ENCODE peak calls at places on chromosomes 16 and 17, in seven cellular contexts. One of them, this sample, is unnamed.

GRCh38 chr17:28493467-28493866 is 12.7 kb upstream of the FOXN1 start:
- DNase-seq in GM23338: no peak
- DNase-seq in mucosa of descending colon: no peak
- DNase-seq in tibial nerve: no peak
- DNase-seq in pancreas: no peak
- DNase-seq in cardiac muscle cell: no peak
- DNase-seq in MM.1S: no peak
- DNase-seq in this sample: no peak

GRCh38 chr17:50196826-50197225 is 4.6 kb downstream of the COL1A1 start:
- DNase-seq in pancreas: no peak
- DNase-seq in mucosa of descending colon: no peak
- DNase-seq in GM23338: no peak
- DNase-seq in tibial nerve: no peak
- DNase-seq in cardiac muscle cell: no peak
- DNase-seq in MM.1S: no peak
- DNase-seq in this sample: peak; percentile 84

GRCh38 chr17:56985371-56986162 is 7.6 kb downstream of the SCPEP1 start:
- DNase-seq in cardiac muscle cell: no peak
- DNase-seq in GM23338: no peak
- DNase-seq in mucosa of descending colon: no peak
- DNase-seq in tibial nerve: no peak
- DNase-seq in pancreas: no peak
- DNase-seq in MM.1S: no peak
- DNase-seq in this sample: no peak

GRCh38 chr17:28191018-28191417 is 128.0 kb upstream of the TMEM97 start:
- DNase-seq in GM23338: no peak
- DNase-seq in pancreas: no peak
- DNase-seq in tibial nerve: no peak
- DNase-seq in cardiac muscle cell: no peak
- DNase-seq in mucosa of descending colon: no peak
- DNase-seq in MM.1S: no peak
- DNase-seq in this sample: no peak

GRCh38 chr17:32103476-32104113 is 38.7 kb upstream of the RHOT1 start:
- DNase-seq in cardiac muscle cell: no peak
- DNase-seq in MM.1S: no peak
- DNase-seq in tibial nerve: no peak
- DNase-seq in mucosa of descending colon: no peak
- DNase-seq in pancreas: no peak
- DNase-seq in GM23338: no peak
- DNase-seq in this sample: no peak

GRCh38 chr16:46673320-46674013 is 15.5 kb downstream of the VPS35 start:
- DNase-seq in mucosa of descending colon: no peak
- DNase-seq in pancreas: peak; percentile 36
- DNase-seq in cardiac muscle cell: peak; percentile 83
- DNase-seq in GM23338: peak; percentile 89
- DNase-seq in MM.1S: peak; percentile 31
- DNase-seq in tibial nerve: no peak
- DNase-seq in this sample: no peak

GRCh38 chr16:67462279-67462655 is 18.7 kb downstream of the ATP6V0D1 start:
- DNase-seq in pancreas: no peak
- DNase-seq in tibial nerve: no peak
- DNase-seq in MM.1S: no peak
- DNase-seq in cardiac muscle cell: no peak
- DNase-seq in GM23338: no peak
- DNase-seq in mucosa of descending colon: no peak
- DNase-seq in this sample: no peak

GRCh38 chr17:68307443-68307842 is 16.1 kb downstream of the ARSG start:
- DNase-seq in GM23338: no peak
- DNase-seq in mucosa of descending colon: no peak
- DNase-seq in MM.1S: no peak
- DNase-seq in cardiac muscle cell: no peak
- DNase-seq in tibial nerve: no peak
- DNase-seq in pancreas: no peak
- DNase-seq in this sample: no peak

GRCh38 chr16:85970712-85971220 is 71.8 kb downstream of the IRF8 start:
- DNase-seq in cardiac muscle cell: no peak
- DNase-seq in mucosa of descending colon: no peak
- DNase-seq in GM23338: no peak
- DNase-seq in pancreas: no peak
- DNase-seq in MM.1S: no peak
- DNase-seq in tibial nerve: no peak
- DNase-seq in this sample: no peak

GRCh38 chr16:69406780-69407331 is 17.6 kb upstream of the CYB5B start:
- DNase-seq in mucosa of descending colon: no peak
- DNase-seq in MM.1S: no peak
- DNase-seq in tibial nerve: no peak
- DNase-seq in GM23338: peak; percentile 60
- DNase-seq in pancreas: no peak
- DNase-seq in cardiac muscle cell: no peak
- DNase-seq in this sample: no peak

GRCh38 chr16:85057948-85058347 is 30.4 kb downstream of the KIAA0513 start:
- DNase-seq in GM23338: no peak
- DNase-seq in cardiac muscle cell: peak; percentile 81
- DNase-seq in tibial nerve: no peak
- DNase-seq in pancreas: no peak
- DNase-seq in MM.1S: no peak
- DNase-seq in mucosa of descending colon: no peak
- DNase-seq in this sample: no peak

GRCh38 chr16:28981517-28981916 is 3.3 kb upstream of the LAT start:
- DNase-seq in cardiac muscle cell: no peak
- DNase-seq in tibial nerve: no peak
- DNase-seq in MM.1S: peak; percentile 39
- DNase-seq in pancreas: peak; percentile 25
- DNase-seq in GM23338: peak; percentile 76
- DNase-seq in mucosa of descending colon: no peak
- DNase-seq in this sample: no peak

GRCh38 chr17:49382556-49382955 is 20.5 kb upstream of the ZNF652 start:
- DNase-seq in tibial nerve: no peak
- DNase-seq in MM.1S: no peak
- DNase-seq in pancreas: no peak
- DNase-seq in cardiac muscle cell: no peak
- DNase-seq in mucosa of descending colon: no peak
- DNase-seq in GM23338: no peak
- DNase-seq in this sample: no peak

GRCh38 chr17:39402279-39402889 is 958 bp upstream of the FBXL20 start:
- DNase-seq in cardiac muscle cell: peak; percentile 96
- DNase-seq in mucosa of descending colon: peak; percentile 95
- DNase-seq in tibial nerve: peak; percentile 84
- DNase-seq in MM.1S: peak; percentile 96
- DNase-seq in pancreas: peak; percentile 88
- DNase-seq in GM23338: peak; percentile 99
- DNase-seq in this sample: peak; percentile 94

GRCh38 chr16:67811899-67812298 is 5.2 kb downstream of the TSNAXIP1 start:
- DNase-seq in cardiac muscle cell: no peak
- DNase-seq in pancreas: no peak
- DNase-seq in mucosa of descending colon: no peak
- DNase-seq in MM.1S: no peak
- DNase-seq in GM23338: no peak
- DNase-seq in tibial nerve: no peak
- DNase-seq in this sample: no peak

GRCh38 chr17:55734128-55734781 is 11.6 kb upstream of the TMEM100 start:
- DNase-seq in cardiac muscle cell: peak; percentile 45
- DNase-seq in MM.1S: no peak
- DNase-seq in pancreas: no peak
- DNase-seq in GM23338: peak; percentile 43
- DNase-seq in tibial nerve: no peak
- DNase-seq in mucosa of descending colon: no peak
- DNase-seq in this sample: no peak

GRCh38 chr16:83100679-83101078 is 473.9 kb downstream of the CDH13 start:
- DNase-seq in MM.1S: no peak
- DNase-seq in pancreas: no peak
- DNase-seq in cardiac muscle cell: no peak
- DNase-seq in GM23338: no peak
- DNase-seq in tibial nerve: no peak
- DNase-seq in mucosa of descending colon: no peak
- DNase-seq in this sample: no peak

GRCh38 chr17:47872651-47873161 is 21.7 kb upstream of the SP6 start:
- DNase-seq in MM.1S: no peak
- DNase-seq in cardiac muscle cell: no peak
- DNase-seq in pancreas: no peak
- DNase-seq in GM23338: peak; percentile 76
- DNase-seq in mucosa of descending colon: no peak
- DNase-seq in tibial nerve: no peak
- DNase-seq in this sample: no peak

GRCh38 chr17:42387663-42388380 is 420 bp downstream of the STAT3 start:
- DNase-seq in GM23338: peak; percentile 78
- DNase-seq in pancreas: peak; percentile 67
- DNase-seq in mucosa of descending colon: peak; percentile 77
- DNase-seq in tibial nerve: no peak
- DNase-seq in MM.1S: peak; percentile 18
- DNase-seq in cardiac muscle cell: peak; percentile 61
- DNase-seq in this sample: peak; percentile 59

GRCh38 chr17:42389902-42390301 is 1.7 kb upstream of the STAT3 start:
- DNase-seq in cardiac muscle cell: no peak
- DNase-seq in MM.1S: no peak
- DNase-seq in mucosa of descending colon: no peak
- DNase-seq in pancreas: no peak
- DNase-seq in tibial nerve: no peak
- DNase-seq in GM23338: no peak
- DNase-seq in this sample: no peak

GRCh38 chr17:42389135-42389417 is 834 bp upstream of the STAT3 start:
- DNase-seq in MM.1S: no peak
- DNase-seq in mucosa of descending colon: peak; percentile 66
- DNase-seq in pancreas: no peak
- DNase-seq in cardiac muscle cell: no peak
- DNase-seq in GM23338: no peak
- DNase-seq in tibial nerve: no peak
- DNase-seq in this sample: no peak

GRCh38 chr17:42387221-42387657 is 1.0 kb downstream of the STAT3 start:
- DNase-seq in GM23338: no peak
- DNase-seq in MM.1S: no peak
- DNase-seq in tibial nerve: no peak
- DNase-seq in cardiac muscle cell: no peak
- DNase-seq in mucosa of descending colon: no peak
- DNase-seq in pancreas: no peak
- DNase-seq in this sample: no peak

DNA sequence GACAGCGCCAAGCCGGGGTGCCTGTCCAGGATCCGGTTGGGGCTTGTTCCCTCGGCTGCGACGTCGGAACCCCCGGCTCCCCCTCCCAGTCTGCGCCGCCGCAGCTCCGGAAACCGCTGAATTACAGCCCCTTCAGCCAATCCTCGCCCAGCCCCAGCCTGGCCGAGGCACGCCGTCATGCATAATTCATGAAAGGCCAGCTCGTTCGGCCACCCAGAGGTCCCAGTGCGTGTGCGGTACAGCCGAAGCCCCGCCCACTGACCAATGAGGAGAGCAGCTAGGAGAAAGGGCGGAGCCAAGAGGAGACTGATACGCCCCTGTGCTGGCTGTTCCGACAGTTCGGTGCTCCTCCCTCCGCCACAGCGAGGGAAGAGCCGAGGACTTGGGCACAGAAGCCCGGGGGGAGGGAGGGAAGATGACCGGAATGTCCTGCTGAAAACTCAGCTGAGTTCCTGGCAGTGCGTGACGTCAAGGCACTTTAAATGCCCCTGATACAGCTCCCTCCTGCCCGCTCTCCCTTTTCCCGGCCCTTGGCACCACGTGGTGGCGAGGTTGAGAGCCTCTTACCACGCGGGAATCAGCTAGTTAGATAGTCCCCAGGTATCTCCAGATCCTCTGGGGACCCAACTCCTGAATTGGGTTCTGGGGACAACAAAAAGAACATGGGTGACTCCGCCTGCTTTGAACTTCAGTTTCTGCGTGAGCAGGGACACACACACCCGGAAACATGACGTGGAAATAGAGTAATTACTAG is at the start of gene STAT3:
- DNase-seq in pancreas: peak; percentile 100
- DNase-seq in MM.1S: peak; percentile 100
- DNase-seq in mucosa of descending colon: peak; percentile 100
- DNase-seq in tibial nerve: peak; percentile 100
- DNase-seq in GM23338: peak; percentile 100
- DNase-seq in cardiac muscle cell: peak; percentile 100
- DNase-seq in this sample: peak; percentile 100
- TF ChIP-seq CTCF in pancreas: no peak
- TF ChIP-seq CTCF in MM.1S: no peak
- TF ChIP-seq CTCF in mucosa of descending colon: peak; percentile 12
- TF ChIP-seq CTCF in tibial nerve: no peak
- TF ChIP-seq CTCF in GM23338: peak; percentile 30
- TF ChIP-seq CTCF in cardiac muscle cell: no peak
- TF ChIP-seq CTCF in this sample: peak; percentile 30

GRCh38 chr17:77963441-77963840 is 4.9 kb downstream of the TNRC6C start:
- DNase-seq in tibial nerve: peak; percentile 32
- DNase-seq in pancreas: no peak
- DNase-seq in GM23338: no peak
- DNase-seq in cardiac muscle cell: peak; percentile 70
- DNase-seq in MM.1S: no peak
- DNase-seq in mucosa of descending colon: no peak
- DNase-seq in this sample: no peak
- H3K4me1 ChIP-seq in tibial nerve: peaks cover 51% of the 10 kb centered on the region
- H3K4me1 ChIP-seq in pancreas: peaks cover 6% of the 10 kb centered on the region
- H3K4me1 ChIP-seq in GM23338: peaks cover 51% of the 10 kb centered on the region
- H3K4me1 ChIP-seq in cardiac muscle cell: peaks cover 15% of the 10 kb centered on the region
- H3K4me1 ChIP-seq in MM.1S: peaks cover 15% of the 10 kb centered on the region
- H3K4me1 ChIP-seq in mucosa of descending colon: peaks cover 14% of the 10 kb centered on the region
- H3K4me1 ChIP-seq in this sample: no peaks in the 10 kb centered on the region

DNA sequence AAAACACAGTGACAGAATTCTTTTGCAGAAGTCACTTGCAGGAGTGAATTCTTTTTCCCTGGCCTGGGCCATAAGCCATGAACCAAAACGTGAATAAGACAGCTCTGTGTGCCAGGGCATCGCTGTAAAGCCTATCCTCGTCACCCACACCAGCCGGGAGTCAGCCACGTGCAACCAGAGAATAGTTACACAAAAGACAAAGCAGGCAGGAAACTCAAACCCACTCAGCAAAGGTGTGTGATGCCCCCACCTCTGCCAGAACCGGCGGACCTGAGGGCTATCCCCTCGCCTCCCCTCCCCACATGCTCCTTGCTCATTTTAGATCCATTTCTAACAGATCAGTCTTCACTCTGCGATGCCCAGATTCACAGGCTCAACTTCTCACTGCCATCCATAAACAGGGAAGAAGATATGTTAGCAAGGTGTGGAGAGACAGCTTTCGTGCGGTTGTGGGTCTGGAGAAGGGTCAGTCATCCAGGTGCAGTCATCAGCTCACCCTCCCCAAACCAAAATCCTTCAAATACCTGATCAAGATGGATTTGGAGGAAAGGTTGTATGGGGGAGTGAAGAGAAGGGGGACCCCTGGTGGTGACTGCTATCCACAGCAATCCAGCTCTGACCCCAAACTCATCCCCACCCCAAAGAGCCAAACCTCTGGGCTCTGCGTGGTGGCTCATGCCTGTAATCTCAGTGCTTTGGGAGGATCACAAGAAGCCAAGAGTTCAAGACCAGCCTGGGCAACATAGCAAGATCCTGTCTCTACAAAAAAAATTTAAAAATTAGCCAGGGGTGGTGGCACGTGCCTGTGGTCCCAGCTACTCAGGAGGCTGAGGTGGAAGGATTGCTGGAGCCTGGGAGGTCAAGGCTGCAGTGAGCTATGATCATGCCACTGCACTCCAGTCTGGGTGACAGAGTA is 219.2 kb downstream of the C16orf78 start:
- DNase-seq in MM.1S: peak; percentile 21
- DNase-seq in GM23338: peak; percentile 85
- DNase-seq in tibial nerve: no peak
- DNase-seq in pancreas: peak; percentile 15
- DNase-seq in cardiac muscle cell: peak; percentile 44
- DNase-seq in mucosa of descending colon: no peak
- DNase-seq in this sample: peak; percentile 20
- TF ChIP-seq CTCF in MM.1S: peak; percentile 73
- TF ChIP-seq CTCF in GM23338: peak; percentile 81
- TF ChIP-seq CTCF in tibial nerve: peak; percentile 64
- TF ChIP-seq CTCF in pancreas: peak; percentile 54
- TF ChIP-seq CTCF in cardiac muscle cell: peak; percentile 82
- TF ChIP-seq CTCF in mucosa of descending colon: peak; percentile 62
- TF ChIP-seq CTCF in this sample: peak; percentile 61

GRCh38 chr17:59730268-59730834 is 22.9 kb downstream of the VMP1 start:
- DNase-seq in mucosa of descending colon: no peak
- DNase-seq in GM23338: no peak
- DNase-seq in cardiac muscle cell: no peak
- DNase-seq in tibial nerve: no peak
- DNase-seq in pancreas: no peak
- DNase-seq in MM.1S: no peak
- DNase-seq in this sample: no peak
- H3K4me1 ChIP-seq in mucosa of descending colon: peaks cover 39% of the 10 kb centered on the region
- H3K4me1 ChIP-seq in GM23338: no peaks in the 10 kb centered on the region
- H3K4me1 ChIP-seq in cardiac muscle cell: no peaks in the 10 kb centered on the region
- H3K4me1 ChIP-seq in tibial nerve: no peaks in the 10 kb centered on the region
- H3K4me1 ChIP-seq in pancreas: peaks cover 14% of the 10 kb centered on the region
- H3K4me1 ChIP-seq in MM.1S: no peaks in the 10 kb centered on the region
- H3K4me1 ChIP-seq in this sample: no peaks in the 10 kb centered on the region